ENCODE peak calls at places on chromosomes 4 and X, in five cellular contexts. H is CD8-positive, alpha-beta T cell; M is IMR-90; Q is A549; F is CD8-positive, alpha-beta memory T cell. C is an unnamed sample. For H3K4me1 and H3K9me3, the result is how much of the 10 kb centered on the place peaks cover.

GRCh38 chrX:115459883-115460564 is 101.0 kb upstream of the PLS3 start:
- DNase-seq in Q (no peak), F (no peak), H (no peak), M (peak), C (no peak)

GRCh38 chr4:98226396-98226795 is 34.8 kb upstream of the RAP1GDS1 start:
- DNase-seq in Q (no peak), F (no peak), H (no peak), M (no peak), C (no peak)

GRCh38 chr4:84504821-84505220 is 5.7 kb upstream of the NKX6-1 start:
- DNase-seq in H (no peak), F (no peak), Q (no peak), M (no peak), C (no peak)

GRCh38 chr4:185640809-185641675 is 105.7 kb upstream of the PDLIM3 start:
- DNase-seq in M (peak), F (no peak), Q (peak), H (no peak), C (no peak)

GRCh38 chr4:151460434-151460833 is 51.5 kb downstream of the FHIP1A start:
- DNase-seq in M (no peak), H (no peak), F (no peak), Q (no peak), C (no peak)

GRCh38 chr4:147985376-147985775 is 253.5 kb downstream of the ARHGAP10 start:
- DNase-seq in F (no peak), M (no peak), Q (no peak), H (no peak), C (no peak)

GRCh38 chrX:105698386-105698785 is 124.0 kb upstream of the NRK start:
- DNase-seq in M (no peak), Q (no peak), H (no peak), F (no peak), C (no peak)

GRCh38 chr4:130468340-130468739 is 1372.4 kb downstream of the C4orf33 start:
- DNase-seq in M (no peak), F (no peak), Q (no peak), H (no peak), C (no peak)

GRCh38 chr4:41110050-41110449 is 104.3 kb downstream of the APBB2 start:
- DNase-seq in M (no peak), F (no peak), H (no peak), Q (no peak), C (no peak)

GRCh38 chr4:185304944-185305690 is 90.6 kb downstream of the LRP2BP start:
- DNase-seq in M (peak), H (no peak), Q (no peak), F (no peak), C (no peak)

GRCh38 chrX:153641575-153642312 is 5.3 kb upstream of the DUSP9 start:
- DNase-seq in H (no peak), M (no peak), F (no peak), Q (no peak), C (no peak)

GRCh38 chr4:81635747-81636146 is 164.0 kb upstream of the RASGEF1B start:
- DNase-seq in H (no peak), F (no peak), M (no peak), Q (no peak), C (no peak)

GRCh38 chr4:93147524-93148212 is 680.9 kb upstream of the ATOH1 start:
- DNase-seq in H (no peak), F (no peak), M (no peak), Q (no peak), C (no peak)

GRCh38 chr4:101787917-101788316 is 2.6 kb upstream of the BANK1 start:
- DNase-seq in H (no peak), M (no peak), Q (no peak), F (no peak), C (no peak)

GRCh38 chr4:123616970-123617392 is 220.4 kb downstream of the SPRY1 start:
- DNase-seq in F (peak), H (peak), M (no peak), Q (no peak), C (peak)

GRCh38 chr4:113452868-113453620 is 308.5 kb downstream of the CAMK2D start:
- DNase-seq in F (no peak), H (no peak), Q (no peak), M (peak), C (no peak)

GRCh38 chr4:3531887-3532713 is at the start of gene LRPAP1:
- DNase-seq in M (peak), Q (peak), H (peak), F (peak), C (peak)

GRCh38 chrX:118682258-118683014 is 45.0 kb upstream of the IL13RA1 start:
- DNase-seq in M (no peak), Q (no peak), F (no peak), H (no peak), C (no peak)

GRCh38 chr4:87973283-87974169 is 2.0 kb upstream of the SPP1 start:
- DNase-seq in M (peak), Q (peak), F (no peak), H (no peak), C (no peak)

GRCh38 chr4:138405934-138406567 is 163.9 kb upstream of the SLC7A11 start:
- DNase-seq in F (no peak), M (peak), Q (no peak), H (no peak), C (no peak)

GRCh38 chr4:14130551-14130950 is 503.0 kb upstream of the BOD1L1 start:
- DNase-seq in Q (no peak), M (peak), H (no peak), F (no peak), C (no peak)

GRCh38 chrX:14899607-14900006 is 26.4 kb downstream of the MOSPD2 start:
- DNase-seq in F (no peak), H (no peak), Q (peak), M (peak), C (no peak)

GRCh38 chr4:165201806-165202205 is 5.6 kb upstream of the KLHL2 start:
- DNase-seq in H (no peak), Q (no peak), F (no peak), M (no peak), C (no peak)

GRCh38 chr4:150145950-150146340 is 67.7 kb downstream of the DCLK2 start:
- DNase-seq in M (peak), Q (no peak), H (no peak), F (no peak), C (no peak)

GRCh38 chr4:134160211-134160610 is 41.4 kb downstream of the PABPC4L start:
- DNase-seq in Q (no peak), M (no peak), H (no peak), F (no peak), C (no peak)

GRCh38 chr4:159003420-159004253 is 99.2 kb upstream of the RAPGEF2 start:
- DNase-seq in F (no peak), M (peak), Q (no peak), H (no peak), C (no peak)

GRCh38 chr4:17704020-17704657 is 77.3 kb downstream of the FAM184B start:
- DNase-seq in H (no peak), F (no peak), Q (no peak), M (no peak), C (no peak)

GRCh38 chrX:53729756-53730155 is 43.2 kb upstream of the HUWE1 start:
- DNase-seq in Q (no peak), F (no peak), H (no peak), M (no peak), C (no peak)

GRCh38 chrX:68490644-68491043 is 8.2 kb upstream of the YIPF6 start:
- DNase-seq in Q (peak), M (peak), H (no peak), F (no peak), C (no peak)

GRCh38 chr4:108191269-108191914 is 22.7 kb upstream of the LEF1 start:
- DNase-seq in H (no peak), Q (no peak), M (no peak), F (no peak), C (no peak)

GRCh38 chr4:103786014-103786413 is 66.2 kb upstream of the TACR3 start:
- DNase-seq in F (no peak), H (no peak), Q (peak), M (no peak), C (peak)

GRCh38 chr4:34200535-34200934 is 2043.8 kb downstream of the ARAP2 start:
- DNase-seq in H (no peak), M (no peak), F (no peak), Q (no peak), C (no peak)

GRCh38 chr4:182339246-182339645 is 96.0 kb downstream of the TENM3 start:
- DNase-seq in H (no peak), F (no peak), M (no peak), Q (no peak), C (no peak)

GRCh38 chr4:140296871-140297570 is 76.4 kb upstream of the SCOC start:
- DNase-seq in H (no peak), Q (no peak), F (no peak), M (no peak), C (no peak)

GRCh38 chr4:6134612-6135220 is 65.6 kb downstream of the JAKMIP1 start:
- DNase-seq in H (peak), Q (peak), M (no peak), F (peak), C (peak)

GRCh38 chr4:31148990-31149389 is 428.8 kb downstream of the PCDH7 start:
- DNase-seq in M (no peak), Q (no peak), F (no peak), H (no peak), C (no peak)

GRCh38 chrX:40097101-40097491 is 662 bp downstream of the BCOR start:
- DNase-seq in H (no peak), F (peak), Q (peak), M (no peak), C (peak)

GRCh38 chrX:2500091-2500680 is 590 bp downstream of the DHRSX start:
- DNase-seq in Q (peak), M (peak), F (peak), H (peak), C (peak)
- H3K4me1 ChIP-seq in Q (under half), M (under half), F (under half), H (under half), C (under half)

GRCh38 chr4:37549003-37549402 is 137.2 kb downstream of the RELL1 start:
- DNase-seq in H (no peak), Q (no peak), F (no peak), M (peak), C (no peak)
- H3K9me3 ChIP-seq in H (under half), Q (under half), F (under half), M (under half), C (under half)

GRCh38 chr4:38684271-38684670 is 20.3 kb downstream of the KLF3 start:
- DNase-seq in F (no peak), Q (no peak), H (no peak), M (no peak), C (peak)
- H3K4me1 ChIP-seq in F (half or more), Q (under half), H (half or more), M (under half), C (half or more)

GRCh38 chr4:61752617-61753016 is 552.5 kb downstream of the ADGRL3 start:
- DNase-seq in M (no peak), F (no peak), H (no peak), Q (no peak), C (no peak)
- H3K9me3 ChIP-seq in M (under half), F (under half), H (under half), Q (under half), C (under half)

GRCh38 chr4:77801260-77801608 is 17.9 kb downstream of the CNOT6L start:
- DNase-seq in F (no peak), Q (no peak), H (no peak), M (no peak), C (peak)

GRCh38 chr4:77800077-77800476 is 19.1 kb downstream of the CNOT6L start:
- DNase-seq in F (no peak), Q (no peak), M (no peak), H (no peak), C (no peak)

GRCh38 chr4:77797239-77797638 is 21.9 kb downstream of the CNOT6L start:
- DNase-seq in F (no peak), H (no peak), M (no peak), Q (peak), C (no peak)

GRCh38 chr4:77800483-77801259 is 18.5 kb downstream of the CNOT6L start:
- DNase-seq in M (peak), H (no peak), Q (no peak), F (no peak), C (no peak)

DNA sequence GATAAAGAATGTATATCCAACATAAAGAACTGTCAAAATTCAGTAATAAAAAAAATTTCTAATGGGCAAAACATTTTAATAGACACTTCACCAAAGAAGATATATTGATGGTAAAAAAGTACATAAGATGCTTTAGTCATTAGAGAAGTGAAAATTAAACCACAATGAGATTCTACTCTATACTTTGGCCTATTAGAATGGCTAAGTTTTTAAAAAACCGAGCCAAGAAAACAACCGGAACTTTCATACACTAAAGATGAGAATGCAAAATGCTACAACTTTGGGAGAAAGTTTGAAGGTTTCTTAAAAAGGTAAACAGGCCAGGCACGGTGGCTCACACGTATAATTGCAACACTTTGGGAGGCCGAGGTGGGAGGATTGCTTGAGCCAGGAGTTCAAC is 20.8 kb downstream of the CNOT6L start:
- DNase-seq in H (no peak), Q (no peak), M (no peak), F (no peak), C (no peak)
- H3K4me1 ChIP-seq in H (half or more), Q (under half), M (under half), F (half or more), C (half or more)

DNA sequence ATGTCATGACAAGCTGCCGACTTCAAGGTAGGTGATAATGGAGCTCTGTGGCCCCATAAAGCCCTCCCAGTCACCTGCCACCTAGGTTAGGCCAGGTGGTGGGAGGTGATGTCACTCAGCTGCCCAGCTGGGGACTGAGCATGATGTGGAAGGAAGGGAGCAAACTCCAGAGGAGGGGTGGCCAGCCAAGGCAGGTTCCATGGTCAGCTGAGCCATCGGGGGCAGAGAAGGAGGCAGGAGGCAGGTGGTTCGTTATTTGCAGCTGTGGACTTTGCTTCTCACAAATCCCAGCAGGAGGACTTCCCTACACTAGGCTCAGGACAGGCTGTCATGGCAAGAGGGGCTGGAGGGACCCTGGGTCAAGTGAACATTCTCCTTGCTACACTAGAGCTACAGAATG is 2.1 kb downstream of the CCDC120 start:
- DNase-seq in F (no peak), M (no peak), H (no peak), Q (no peak), C (no peak)
- H3K9me3 ChIP-seq in F (under half), M (under half), H (under half), Q (under half), C (under half)

GRCh38 chr4:848307-848691 is 22.4 kb upstream of the CPLX1 start:
- DNase-seq in Q (no peak), H (no peak), M (no peak), F (no peak), C (no peak)
- H3K4me1 ChIP-seq in Q (under half), H (under half), M (under half), F (under half), C (under half)

GRCh38 chr4:176981551-176981950 is 188.8 kb upstream of the VEGFC start:
- DNase-seq in H (no peak), F (no peak), M (peak), Q (no peak), C (no peak)

DNA sequence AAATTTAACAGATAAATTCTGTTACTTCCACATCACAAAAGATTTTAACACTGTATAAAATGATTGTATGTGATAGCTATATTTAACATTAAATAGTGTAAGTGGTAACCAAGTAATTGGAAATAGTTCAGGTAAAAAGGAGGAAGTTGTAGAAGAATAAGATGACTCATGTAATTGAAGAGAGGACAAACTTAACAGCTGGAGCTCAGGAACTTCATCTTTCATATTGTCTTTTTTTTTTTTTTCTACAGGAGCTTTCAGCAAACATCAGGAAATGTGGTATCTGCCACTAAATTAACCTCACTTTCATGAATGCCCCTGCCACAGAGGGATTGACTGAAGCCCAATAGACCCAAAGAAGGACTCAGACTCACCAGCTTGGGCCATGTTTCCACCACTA is 188.4 kb upstream of the VEGFC start:
- DNase-seq in Q (no peak), M (no peak), H (no peak), F (no peak), C (no peak)
- H3K9me3 ChIP-seq in Q (under half), M (under half), H (under half), F (under half), C (under half)

C was measured in CD4-positive, CD25-positive, alpha-beta regulatory T cell.